ENCODE peak calls at places on chromosomes 11 and 22, in nine cellular contexts. J, Z, C, H, I, U, V, D and O are unnamed samples.

GRCh38 chr11:45669956-45670355 is 4.5 kb upstream of the CHST1 start:
- DNase-seq in V (no peak), H (no peak), U (peak; percentile 6), J (no peak), I (no peak), Z (no peak), C (no peak), D (no peak), O (no peak)

GRCh38 chr11:69541501-69542313 is 60.2 kb downstream of the LINC01488 start:
- DNase-seq in D (no peak), U (no peak), H (peak; percentile 39), C (no peak), Z (no peak), I (no peak), V (no peak), J (no peak), O (no peak)

GRCh38 chr22:31530816-31531180 is 34.5 kb downstream of the SFI1 start:
- DNase-seq in U (no peak), C (no peak), Z (no peak), V (no peak), H (peak; percentile 64), I (no peak), J (no peak), D (no peak), O (no peak)

GRCh38 chr11:61549662-61550568 is 31.0 kb downstream of the SYT7 start:
- DNase-seq in U (no peak), C (no peak), D (no peak), V (no peak), H (no peak), I (no peak), J (no peak), Z (no peak), O (peak; percentile 84)

GRCh38 chr11:66704659-66705360 is 24.2 kb downstream of the SPTBN2 start:
- DNase-seq in U (no peak), C (no peak), I (no peak), H (no peak), J (no peak), V (no peak), Z (no peak), D (no peak), O (no peak)

GRCh38 chr11:60672255-60672654 is 27.2 kb upstream of the MS4A8 start:
- DNase-seq in J (no peak), H (no peak), D (no peak), Z (no peak), I (no peak), C (no peak), V (no peak), U (no peak), O (no peak)

GRCh38 chr11:97990162-97990920 is 1030.4 kb upstream of the CNTN5 start:
- DNase-seq in V (no peak), D (no peak), H (peak; percentile 66), I (no peak), C (peak; percentile 12), J (no peak), U (no peak), Z (no peak), O (no peak)

GRCh38 chr22:23315341-23315917 is 135.1 kb downstream of the BCR start:
- DNase-seq in C (peak; percentile 67), U (peak; percentile 86), J (peak; percentile 47), H (peak; percentile 71), I (peak; percentile 75), V (peak; percentile 86), D (peak; percentile 85), Z (peak; percentile 75), O (no peak)

GRCh38 chr11:66668653-66669430 is 8.8 kb downstream of the RBM4B start:
- DNase-seq in Z (no peak), C (no peak), U (no peak), J (no peak), V (no peak), D (no peak), I (no peak), H (no peak), O (no peak)

GRCh38 chr22:20060700-20061480 is 19.2 kb upstream of the DGCR8 start:
- DNase-seq in C (no peak), Z (no peak), V (no peak), J (no peak), U (no peak), H (no peak), D (no peak), I (no peak), O (no peak)

GRCh38 chr22:38034278-38034882 is 22.8 kb upstream of the PICK1 start:
- DNase-seq in Z (peak; percentile 79), J (peak; percentile 91), I (peak; percentile 67), U (peak; percentile 53), H (peak; percentile 91), C (peak; percentile 83), D (no peak), V (peak; percentile 87), O (peak; percentile 93)

GRCh38 chr11:64644348-64645242 is 53.6 kb downstream of the SLC22A12 start:
- DNase-seq in H (no peak), Z (peak; percentile 72), J (no peak), D (no peak), C (no peak), U (no peak), I (no peak), V (peak; percentile 30), O (no peak)

GRCh38 chr11:132888226-132888625 is 644.1 kb downstream of the OPCML start:
- DNase-seq in D (no peak), J (no peak), U (no peak), V (no peak), H (peak; percentile 37), Z (no peak), I (no peak), C (no peak), O (no peak)

GRCh38 chr11:73314121-73314948 is 6.3 kb downstream of the ARHGEF17 start:
- DNase-seq in H (peak; percentile 80), V (peak; percentile 88), C (peak; percentile 33), U (peak; percentile 23), I (peak; percentile 77), J (no peak), D (no peak), Z (peak; percentile 47), O (peak; percentile 79)

GRCh38 chr22:24429411-24430365 is 2.3 kb downstream of the ADORA2A start:
- DNase-seq in C (peak; percentile 58), D (peak; percentile 60), U (no peak), V (no peak), Z (no peak), I (no peak), H (peak; percentile 43), J (peak; percentile 47), O (no peak)

GRCh38 chr11:109892321-109892794 is 200.8 kb upstream of the ZC3H12C start:
- DNase-seq in H (peak; percentile 11), I (no peak), C (peak; percentile 85), D (no peak), Z (no peak), U (no peak), J (no peak), V (no peak), O (no peak)

GRCh38 chr11:9973921-9974320 is 310.0 kb downstream of the SWAP70 start:
- DNase-seq in V (no peak), D (no peak), Z (no peak), C (peak; percentile 5), J (no peak), I (no peak), H (peak; percentile 12), U (no peak), O (no peak)

GRCh38 chr22:39680486-39680885 is 109.9 kb downstream of the CACNA1I start:
- DNase-seq in J (no peak), C (no peak), H (no peak), V (no peak), D (no peak), Z (no peak), U (no peak), I (no peak), O (no peak)

GRCh38 chr22:46958649-46959048 is 196.2 kb downstream of the TBC1D22A start:
- DNase-seq in D (no peak), J (no peak), C (no peak), I (no peak), U (no peak), V (no peak), Z (peak; percentile 34), H (no peak), O (no peak)

GRCh38 chr11:1563149-1563638 is 8.9 kb downstream of the DUSP8 start:
- DNase-seq in D (no peak), J (no peak), H (no peak), C (no peak), V (no peak), Z (no peak), I (no peak), U (no peak), O (no peak)

GRCh38 chr11:61913699-61914395 is 3.5 kb downstream of the RAB3IL1 start:
- DNase-seq in V (no peak), C (no peak), I (no peak), Z (no peak), H (no peak), D (no peak), J (no peak), U (no peak), O (peak; percentile 20)

GRCh38 chr11:6900327-6900999 is 8.2 kb upstream of the OR2D2 start:
- DNase-seq in U (no peak), H (no peak), C (no peak), V (no peak), Z (no peak), J (no peak), I (no peak), D (no peak), O (no peak)

GRCh38 chr11:130180896-130181294 is 21.3 kb downstream of the ST14 start:
- DNase-seq in I (no peak), V (no peak), Z (no peak), J (no peak), U (no peak), D (no peak), H (no peak), C (no peak), O (no peak)
- H3K27ac ChIP-seq in I (peak overlapping the region; percentile 77), V (peak overlapping the region; percentile 89), Z (no peak overlapping the region), J (peak overlapping the region; percentile 65), U (no peak overlapping the region), D (peak overlapping the region; percentile 83), H (no peak overlapping the region), C (no peak overlapping the region), O (peak overlapping the region; percentile 95)

GRCh38 chr22:17998913-17999312 is 25.4 kb downstream of the MICAL3 start:
- DNase-seq in C (no peak), V (no peak), Z (no peak), U (no peak), J (no peak), D (peak; percentile 67), H (no peak), I (no peak), O (no peak)
- H3K27ac ChIP-seq in C (no peak overlapping the region), V (no peak overlapping the region), Z (no peak overlapping the region), U (no peak overlapping the region), J (no peak overlapping the region), D (peak overlapping the region; percentile 96), H (no peak overlapping the region), I (no peak overlapping the region), O (no peak overlapping the region)

GRCh38 chr22:49827307-49827852 is 293 bp downstream of the BRD1 start:
- DNase-seq in I (no peak), D (no peak), H (peak; percentile 40), C (no peak), J (no peak), V (peak; percentile 52), U (no peak), Z (peak; percentile 67), O (no peak)
- H3K27ac ChIP-seq in I (peak overlapping the region; percentile 87), D (peak overlapping the region; percentile 68), H (peak overlapping the region; percentile 86), C (peak overlapping the region; percentile 77), J (peak overlapping the region; percentile 91), V (peak overlapping the region; percentile 95), U (peak overlapping the region; percentile 97), Z (no peak overlapping the region), O (peak overlapping the region; percentile 78)

DNA sequence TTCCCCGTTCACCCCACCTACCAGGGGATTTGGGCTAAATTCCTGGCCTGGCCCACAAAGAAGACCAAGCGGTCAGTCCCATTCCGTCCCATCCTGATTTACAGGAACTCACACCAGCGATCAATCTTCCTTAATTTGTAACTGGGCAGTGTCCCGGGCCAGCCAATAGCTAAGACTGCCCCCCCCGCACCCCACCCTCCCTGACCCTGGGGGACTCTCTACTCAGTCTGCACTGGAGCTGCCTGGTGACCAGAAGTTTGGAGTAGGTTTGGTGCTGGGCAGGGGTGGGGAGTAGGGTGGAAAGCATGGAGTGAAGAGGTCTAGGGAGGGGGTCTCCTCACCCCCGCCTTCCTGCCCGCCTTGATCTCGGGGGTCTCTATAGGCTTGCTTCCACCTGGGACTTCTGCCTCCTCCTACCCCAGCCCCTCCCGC is at the start of gene SERPING1:
- DNase-seq in Z (no peak), I (peak; percentile 87), H (no peak), D (peak; percentile 58), U (peak; percentile 82), J (peak; percentile 45), V (peak; percentile 36), C (no peak), O (peak; percentile 92)
- H3K27ac ChIP-seq in Z (peak within 1 kb of the TSS; percentile 97), I (peak within 1 kb of the TSS; percentile 87), H (peak within 1 kb of the TSS; percentile 72), D (peak within 1 kb of the TSS; percentile 78), U (peak within 1 kb of the TSS; percentile 91), J (peak within 1 kb of the TSS; percentile 51), V (peak within 1 kb of the TSS; percentile 85), C (no peak within 1 kb of the TSS), O (peak within 1 kb of the TSS; percentile 91)